ENCODE peak calls at places on chromosomes 16 and 17, in four cellular contexts. P is stimulated activated CD4-positive, alpha-beta T cell treated with anti-CD3 and anti-CD28 coated beads, Interleukin-12 subunit alpha, Interleukin-12 subunit beta, amount 100 ng/mL, for 24 hours; L is NCI-H1417; Y is nucleus accumbens. S is an unnamed sample.

GRCh38 chr17:59378621-59379194 is 47.3 kb downstream of the YPEL2 start:
- DNase-seq in P (no peak), L (no peak), Y (no peak), S (no peak)

GRCh38 chr16:67969286-67970039 is 1.0 kb upstream of the SLC12A4 start:
- DNase-seq in Y (no peak), L (no peak), P (no peak), S (no peak)

GRCh38 chr16:53093162-53093744 is 38.5 kb downstream of the CHD9 start:
- DNase-seq in P (no peak), L (no peak), Y (no peak), S (no peak)

GRCh38 chr16:87695534-87695933 is 70.3 kb downstream of the KLHDC4 start:
- DNase-seq in Y (no peak), P (no peak), L (no peak), S (no peak)

GRCh38 chr17:27907976-27908558 is 14.9 kb upstream of the LYRM9 start:
- DNase-seq in L (no peak), P (no peak), Y (no peak), S (no peak)

GRCh38 chr16:79093554-79093967 is 507.0 kb downstream of the MAF start:
- DNase-seq in Y (peak; percentile 7), P (no peak), L (no peak), S (no peak)

GRCh38 chr17:50908860-50909764 is 43.0 kb upstream of the TOB1 start:
- DNase-seq in Y (no peak), P (no peak), L (peak; percentile 70), S (peak; percentile 55)

GRCh38 chr16:86395477-86395876 is 114.8 kb upstream of the FOXF1 start:
- DNase-seq in P (no peak), Y (no peak), L (no peak), S (no peak)

GRCh38 chr17:78883533-78884131 is 19.4 kb downstream of the CEP295NL start:
- DNase-seq in L (peak; percentile 92), Y (peak; percentile 91), P (no peak), S (peak; percentile 91)

GRCh38 chr17:79242873-79243602 is 168.4 kb downstream of the ENGASE start:
- DNase-seq in P (no peak), Y (no peak), L (peak; percentile 8), S (peak; percentile 71)

GRCh38 chr16:78524066-78524595 is 424.7 kb downstream of the WWOX start:
- DNase-seq in Y (no peak), P (no peak), L (no peak), S (no peak)

GRCh38 chr17:50079334-50080095 is 15.6 kb upstream of the PDK2 start:
- DNase-seq in P (no peak), Y (no peak), L (no peak), S (no peak)

GRCh38 chr17:57895382-57896060 is 45.7 kb upstream of the MRPS23 start:
- DNase-seq in P (no peak), Y (no peak), L (no peak), S (peak; percentile 31)

GRCh38 chr17:39863918-39864746 is at the start of gene IKZF3:
- DNase-seq in Y (no peak), L (peak; percentile 93), P (peak; percentile 78), S (no peak)

GRCh38 chr17:6684460-6684783 is 28.7 kb downstream of the SLC13A5 start:
- DNase-seq in Y (no peak), P (no peak), L (no peak), S (no peak)

GRCh38 chr17:30495586-30495985 is 18.4 kb downstream of the GOSR1 start:
- DNase-seq in P (no peak), L (peak; percentile 6), Y (no peak), S (no peak)

GRCh38 chr17:73065376-73065775 is 27.1 kb downstream of the SLC39A11 start:
- DNase-seq in L (no peak), Y (no peak), P (no peak), S (no peak)

GRCh38 chr16:83458612-83459011 is 349.2 kb upstream of the HSBP1 start:
- DNase-seq in L (no peak), P (no peak), Y (no peak), S (no peak)

GRCh38 chr17:44375196-44376017 is 11.8 kb upstream of the FAM171A2 start:
- DNase-seq in L (no peak), P (no peak), Y (no peak), S (no peak)

GRCh38 chr17:80395402-80396151 is 19.4 kb upstream of the ENDOV start:
- DNase-seq in L (no peak), Y (no peak), P (no peak), S (no peak)

GRCh38 chr17:77456271-77456950 is 315.6 kb downstream of the SEC14L1 start:
- DNase-seq in Y (no peak), P (no peak), L (no peak), S (no peak)

S was measured in COR-L47.